ENCODE peak calls at places on chromosomes 13 and 19, in seven cellular contexts. H is GM12878, A is SK-N-SH, I is HCT116, N is H1, B is K562, T is HepG2. L is an unnamed sample.

GRCh38 chr19:35348909-35349611 is 1.4 kb downstream of the FFAR1 start:
- DNase-seq in B (no peak), A (no peak), I (no peak), H (no peak), T (no peak), N (no peak), L (no peak)

GRCh38 chr13:41017153-41017552 is 2.0 kb downstream of the ELF1 start:
- DNase-seq in A (no peak), B (no peak), N (no peak), I (no peak), H (no peak), T (no peak), L (no peak)

GRCh38 chr13:32126298-32126697 is 94.7 kb downstream of the FRY start:
- DNase-seq in B (no peak), A (no peak), I (no peak), T (no peak), N (no peak), H (no peak), L (no peak)

GRCh38 chr19:47623151-47623920 is 14.4 kb downstream of the BICRA start:
- DNase-seq in B (no peak), H (no peak), I (no peak), N (no peak), T (no peak), A (no peak), L (no peak)

GRCh38 chr19:36401475-36401874 is 17.0 kb downstream of the ZFP82 start:
- DNase-seq in I (no peak), T (no peak), A (no peak), B (no peak), N (no peak), H (no peak), L (no peak)

GRCh38 chr13:95641961-95642621 is 2.4 kb downstream of the DZIP1 start:
- DNase-seq in I (no peak), T (peak), B (no peak), N (no peak), H (no peak), A (peak), L (no peak)

GRCh38 chr19:29503140-29503758 is 22.5 kb upstream of the VSTM2B start:
- DNase-seq in T (no peak), N (no peak), A (no peak), I (no peak), H (no peak), B (no peak), L (no peak)

GRCh38 chr13:60435762-60436374 is 38.8 kb downstream of the TDRD3 start:
- DNase-seq in A (no peak), H (no peak), T (no peak), I (no peak), B (no peak), N (no peak), L (no peak)

GRCh38 chr19:15614507-15615379 is at the start of gene CYP4F8:
- DNase-seq in A (no peak), T (no peak), I (no peak), N (no peak), B (no peak), H (no peak), L (no peak)

GRCh38 chr19:12867120-12868099 is 13.8 kb downstream of the DNASE2 start:
- DNase-seq in A (peak), T (no peak), N (peak), I (no peak), H (peak), B (peak), L (peak)

GRCh38 chr19:49850487-49851342 is at the start of gene PTOV1:
- DNase-seq in I (peak), N (peak), T (peak), A (peak), B (peak), H (peak), L (peak)

GRCh38 chr13:78238911-78239310 is 320.3 kb upstream of the EDNRB start:
- DNase-seq in I (no peak), A (no peak), H (no peak), B (no peak), T (no peak), N (no peak), L (no peak)

GRCh38 chr13:103287659-103288058 is 221.4 kb upstream of the SLC10A2 start:
- DNase-seq in I (no peak), B (no peak), A (no peak), H (no peak), N (no peak), T (no peak), L (no peak)

GRCh38 chr19:17794731-17795494 is at the start of gene B3GNT3:
- DNase-seq in I (peak), H (no peak), B (peak), T (peak), A (no peak), N (no peak), L (no peak)

DNA sequence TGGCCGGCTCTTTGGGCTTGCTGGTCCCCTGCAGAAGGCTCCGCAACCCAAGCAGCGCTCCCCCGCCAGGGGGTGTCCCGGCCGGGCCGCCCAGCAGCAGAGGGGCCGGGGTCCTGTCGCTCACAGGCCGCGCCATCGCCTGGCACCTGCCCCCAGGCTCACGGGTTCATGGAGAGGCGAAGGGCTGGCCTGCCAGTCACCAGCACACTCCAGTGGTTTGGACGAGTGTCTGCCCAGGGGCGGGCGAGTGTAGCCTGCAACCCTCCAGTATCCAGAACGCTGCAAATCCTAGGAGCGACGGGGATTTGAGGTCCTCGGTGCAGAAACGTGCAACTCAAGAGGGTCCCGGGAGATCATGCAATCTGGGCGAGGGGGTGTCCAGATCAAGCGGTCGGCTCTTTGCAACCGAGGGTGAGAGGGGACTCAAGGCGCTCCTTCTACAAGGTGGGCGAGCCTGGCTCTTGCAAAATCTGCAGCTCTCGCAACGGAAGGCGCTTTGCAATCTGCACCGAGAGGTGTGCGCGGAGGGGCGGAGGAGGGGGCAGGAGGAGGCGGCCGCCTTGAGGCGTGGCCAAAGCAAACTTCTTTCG is at the start of gene DBP:
- DNase-seq in N (no peak), T (no peak), H (no peak), B (no peak), A (peak), I (no peak), L (no peak)
- TF ChIP-seq YY1 in N (no peak), T (no peak), H (no peak), B (no peak), A (peak), I (no peak), L (no peak)

GRCh38 chr13:47901451-47901850 is 99.6 kb downstream of the SUCLA2 start:
- DNase-seq in N (no peak), H (no peak), T (no peak), B (no peak), I (no peak), A (no peak), L (no peak)
- TF ChIP-seq YY1 in N (no peak), H (no peak), T (no peak), B (no peak), I (no peak), A (no peak), L (no peak)

DNA sequence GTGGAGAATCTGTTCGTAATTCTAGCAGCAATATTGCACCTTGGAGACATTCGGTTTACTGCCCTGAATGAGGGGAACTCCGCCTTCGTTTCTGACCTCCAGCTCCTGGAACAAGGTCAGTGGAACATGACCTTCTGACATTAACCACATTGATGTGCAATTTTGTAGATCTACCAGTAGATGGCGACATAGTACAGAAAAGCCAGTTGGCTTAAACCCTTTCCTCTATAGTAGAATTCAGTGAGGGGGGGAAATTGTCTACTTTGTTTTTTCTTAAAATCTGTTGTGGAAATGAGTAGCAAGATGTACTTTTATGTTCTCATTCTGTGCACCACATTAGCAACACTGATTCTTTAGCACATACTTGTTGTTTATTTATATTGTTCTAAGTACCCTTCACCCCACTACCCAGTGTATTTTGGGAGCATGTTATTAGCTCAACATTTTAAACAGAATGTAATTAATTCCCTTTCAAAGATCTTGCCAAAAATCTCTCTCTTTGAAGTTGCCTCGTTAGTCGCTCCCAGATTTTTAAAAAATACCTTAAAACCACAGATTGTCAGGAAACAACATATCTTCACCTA is 332.2 kb downstream of the MYO16 start:
- DNase-seq in T (peak), I (peak), N (no peak), A (peak), B (peak), H (peak), L (peak)
- TF ChIP-seq YY1 in T (no peak), I (no peak), N (no peak), A (no peak), B (no peak), H (no peak), L (no peak)

GRCh38 chr19:3576696-3577443 is 4.1 kb downstream of the HMG20B start:
- DNase-seq in A (peak), B (peak), N (peak), H (no peak), T (no peak), I (no peak), L (no peak)
- TF ChIP-seq YY1 in A (no peak), B (no peak), N (no peak), H (no peak), T (no peak), I (no peak), L (no peak)